ENCODE peak calls at places on chromosomes 4 and X, in seven cellular contexts. T is K562, W is SK-N-SH, X is GM12878, M is HCT116, J is HepG2, Q is H1. F is an unnamed sample.

GRCh38 chrX:29143356-29143755 is 556.1 kb downstream of the IL1RAPL1 start:
- DNase-seq in T (no peak), X (no peak), J (no peak), Q (no peak), M (no peak), W (no peak), F (no peak)

GRCh38 chrX:48520976-48521352 is 644 bp upstream of the EBP start:
- DNase-seq in X (no peak), T (peak; percentile 40), Q (no peak), M (no peak), W (peak; percentile 37), J (no peak), F (no peak)

GRCh38 chr4:40562681-40563080 is 67.0 kb downstream of the RBM47 start:
- DNase-seq in T (no peak), Q (no peak), J (no peak), W (no peak), X (no peak), M (no peak), F (no peak)

GRCh38 chr4:137524642-137525384 is 7.5 kb downstream of the PCDH18 start:
- DNase-seq in Q (no peak), W (no peak), J (no peak), M (no peak), X (no peak), T (no peak), F (no peak)

GRCh38 chrX:10166248-10166716 is 9.5 kb downstream of the CLCN4 start:
- DNase-seq in J (no peak), X (no peak), T (peak; percentile 73), M (no peak), W (no peak), Q (no peak), F (no peak)

GRCh38 chr4:24010994-24011393 is 121.1 kb upstream of the PPARGC1A start:
- DNase-seq in X (no peak), M (no peak), W (no peak), Q (no peak), T (no peak), J (no peak), F (no peak)

GRCh38 chr4:108141213-108142045 is 27.3 kb downstream of the LEF1 start:
- DNase-seq in M (no peak), J (no peak), T (no peak), X (no peak), Q (no peak), W (no peak), F (no peak)

GRCh38 chrX:21166302-21166982 is 207.8 kb upstream of the CNKSR2 start:
- DNase-seq in J (peak; percentile 18), T (no peak), W (no peak), Q (no peak), X (no peak), M (no peak), F (no peak)

GRCh38 chr4:23909671-23910070 is 19.8 kb upstream of the PPARGC1A start:
- DNase-seq in W (no peak), J (no peak), M (no peak), X (no peak), T (no peak), Q (no peak), F (no peak)

GRCh38 chr4:161577604-161578301 is 586.0 kb downstream of the FSTL5 start:
- DNase-seq in W (no peak), J (no peak), X (no peak), T (no peak), M (no peak), Q (no peak), F (no peak)
- TF ChIP-seq SIN3A in W (no peak), J (no peak), X (no peak), T (no peak), M (no peak), Q (no peak), F (no peak)

GRCh38 chr4:89303177-89303576 is 4.4 kb downstream of the GPRIN3 start:
- DNase-seq in M (no peak), W (no peak), T (no peak), Q (no peak), X (no peak), J (no peak), F (no peak)
- H3K27ac ChIP-seq in M (no peak overlapping the region), W (no peak overlapping the region), T (no peak overlapping the region), Q (no peak overlapping the region), X (no peak overlapping the region), J (no peak overlapping the region), F (no peak overlapping the region)

GRCh38 chrX:115402299-115402698 is 112.8 kb downstream of the LUZP4 start:
- DNase-seq in Q (no peak), M (no peak), T (no peak), X (no peak), J (peak; percentile 35), W (no peak), F (no peak)

GRCh38 chrX:115399306-115399705 is 109.8 kb downstream of the LUZP4 start:
- DNase-seq in M (no peak), J (no peak), X (no peak), Q (no peak), W (no peak), T (no peak), F (no peak)

DNA sequence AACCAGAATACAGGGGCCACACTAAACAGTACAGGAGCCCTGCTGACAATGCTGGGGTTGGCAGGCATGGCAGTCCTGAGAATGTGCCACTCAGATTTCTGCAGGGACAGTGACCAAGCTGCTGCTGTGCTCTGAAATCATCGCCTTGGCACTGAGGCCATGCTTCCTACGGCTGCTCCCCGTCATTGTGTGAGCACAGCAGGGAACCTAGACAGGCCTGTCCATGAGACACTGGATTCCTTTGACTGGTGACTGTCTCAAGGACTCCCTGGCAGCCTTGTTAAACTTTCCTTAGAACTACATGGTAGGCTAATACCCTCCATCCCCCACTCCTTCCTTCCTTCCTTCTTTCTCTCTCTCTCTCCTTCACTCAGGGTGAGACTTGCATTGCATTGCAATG is 111.4 kb downstream of the LUZP4 start:
- DNase-seq in Q (peak; percentile 45), X (no peak), W (no peak), T (no peak), J (no peak), M (no peak), F (no peak)
- TF ChIP-seq SIN3A in Q (no peak), X (no peak), W (no peak), T (no peak), J (no peak), M (no peak), F (no peak)

DNA sequence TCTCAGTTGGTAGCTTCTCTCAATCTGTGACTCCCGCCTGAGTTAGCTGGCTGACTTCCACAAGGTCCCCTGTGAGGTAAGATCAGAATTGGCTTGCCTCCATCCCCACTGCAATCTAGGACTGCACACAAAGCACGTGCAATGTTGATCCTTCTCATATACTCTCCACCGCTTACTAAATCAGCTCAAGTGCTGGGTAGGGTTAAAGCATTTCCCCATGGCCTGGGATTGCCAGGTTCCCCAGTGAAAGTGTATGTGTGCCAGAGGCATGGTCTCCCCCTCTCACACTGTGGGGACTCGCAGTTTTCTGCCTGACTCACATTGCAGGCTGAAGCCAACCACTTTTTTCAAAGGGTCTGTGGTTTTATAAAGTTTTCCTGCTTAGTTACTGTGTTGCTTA is 886.9 kb downstream of the FAM133A start:
- DNase-seq in M (no peak), X (no peak), W (no peak), T (no peak), J (no peak), Q (no peak), F (no peak)
- H3K27ac ChIP-seq in M (no peak overlapping the region), X (no peak overlapping the region), W (no peak overlapping the region), T (no peak overlapping the region), J (no peak overlapping the region), Q (no peak overlapping the region), F (no peak overlapping the region)

GRCh38 chr4:8652181-8653078 is 59.9 kb downstream of the CPZ start:
- DNase-seq in J (no peak), X (no peak), T (no peak), W (no peak), Q (no peak), M (no peak), F (no peak)
- TF ChIP-seq SIN3A in J (no peak), X (no peak), T (no peak), W (no peak), Q (no peak), M (no peak), F (no peak)

GRCh38 chr4:181465826-181466225 is 777.4 kb upstream of the TENM3 start:
- DNase-seq in Q (no peak), J (no peak), M (no peak), T (no peak), W (no peak), X (no peak), F (no peak)
- H3K27ac ChIP-seq in Q (no peak overlapping the region), J (no peak overlapping the region), M (no peak overlapping the region), T (no peak overlapping the region), W (no peak overlapping the region), X (no peak overlapping the region), F (no peak overlapping the region)

DNA sequence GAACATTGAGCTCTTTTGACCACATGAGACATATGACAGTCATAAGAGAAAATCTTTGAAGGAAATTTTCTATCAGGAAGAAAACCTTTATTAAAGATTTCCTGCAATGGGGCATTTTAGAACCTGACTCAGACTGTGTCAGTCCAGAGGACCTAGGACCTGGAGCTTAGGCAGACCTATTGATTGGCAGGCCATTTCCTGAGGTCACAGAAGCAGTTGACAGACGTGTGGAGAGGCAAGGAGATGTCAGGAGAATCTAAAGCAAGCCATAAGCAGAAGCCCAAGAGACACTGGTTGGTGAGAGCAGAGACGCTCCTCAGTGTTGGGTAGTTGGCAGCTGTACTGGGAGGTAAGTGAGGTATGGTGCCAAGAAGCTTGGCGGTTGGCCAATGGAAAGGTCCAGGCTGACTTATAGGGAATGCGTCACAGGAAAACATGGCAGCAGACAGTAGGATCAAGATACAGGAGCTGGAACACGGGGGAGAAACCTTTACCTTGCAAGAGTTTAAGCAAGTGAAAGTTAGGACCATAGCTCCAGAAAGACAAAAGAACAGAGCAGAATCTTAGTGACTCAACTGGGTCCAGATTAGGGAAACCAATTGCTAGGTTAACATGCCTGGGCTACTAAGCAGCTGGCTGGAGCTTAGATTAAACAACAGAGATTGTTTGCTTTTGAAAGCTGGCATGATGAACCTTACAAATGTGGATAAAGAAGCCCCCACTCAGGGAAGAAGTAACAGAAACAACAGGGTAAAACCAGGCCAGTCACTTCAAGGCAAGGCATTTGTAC is 18.6 kb downstream of the PALLD start:
- DNase-seq in Q (no peak), X (no peak), M (no peak), W (no peak), T (no peak), J (no peak), F (no peak)
- TF ChIP-seq SIN3A in Q (no peak), X (no peak), M (no peak), W (no peak), T (no peak), J (no peak), F (no peak)

DNA sequence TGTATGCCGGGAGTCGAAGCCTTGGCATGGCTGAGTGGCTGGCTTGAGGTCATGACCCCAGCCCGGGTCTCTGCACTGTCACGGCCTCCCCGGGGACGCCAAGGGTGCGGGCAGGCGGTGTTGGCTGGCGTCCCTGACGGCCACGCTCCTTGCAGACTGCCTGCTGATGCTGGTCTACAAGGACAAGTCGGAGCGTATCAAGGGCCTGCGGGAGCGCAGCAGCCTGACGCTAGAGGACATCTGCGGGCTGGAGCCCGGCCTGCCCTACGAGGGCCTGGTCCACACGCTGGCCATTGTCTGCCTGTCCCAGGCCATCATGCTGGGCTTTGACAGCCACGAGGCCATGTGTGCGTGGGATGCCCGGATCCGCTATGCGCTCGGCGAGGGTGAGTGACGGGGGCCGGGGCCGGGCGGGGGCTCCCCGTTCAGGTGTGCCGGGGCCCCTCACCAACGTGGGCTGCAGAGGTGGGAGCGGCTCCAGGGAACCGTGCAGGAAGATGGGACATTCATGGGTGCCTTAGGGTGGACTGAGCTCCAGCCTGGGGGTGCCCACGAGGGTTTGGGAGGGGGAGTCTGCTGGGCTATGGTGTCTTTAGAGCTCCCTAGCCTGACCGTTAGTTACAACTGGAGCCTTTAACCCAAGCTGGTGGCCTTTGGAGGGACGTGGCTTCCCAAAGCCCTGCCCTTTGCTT is 10.3 kb downstream of the DOK7 start:
- DNase-seq in W (no peak), Q (no peak), J (no peak), T (no peak), X (no peak), M (no peak), F (no peak)
- H3K27ac ChIP-seq in W (no peak overlapping the region), Q (no peak overlapping the region), J (no peak overlapping the region), T (no peak overlapping the region), X (no peak overlapping the region), M (no peak overlapping the region), F (no peak overlapping the region)

GRCh38 chr4:88928852-88929251 is 128.1 kb downstream of the FAM13A start:
- DNase-seq in Q (no peak), T (no peak), X (no peak), W (no peak), J (no peak), M (no peak), F (no peak)
- TF ChIP-seq SIN3A in Q (no peak), T (no peak), X (no peak), W (no peak), J (no peak), M (no peak), F (no peak)